ENCODE peak calls at places on chromosomes 5 and 9, in five cellular contexts. One of them, this sample, is unnamed.

GRCh38 chr5:143208781-143209510 is 194.5 kb downstream of the NR3C1 start:
- DNase-seq in Caki2: no peak
- DNase-seq in effector memory CD4-positive, alpha-beta T cell: no peak
- DNase-seq in left colon: no peak
- DNase-seq in renal cortical epithelial cell: no peak
- DNase-seq in this sample: no peak

GRCh38 chr9:71944754-71945409 is 33.4 kb downstream of the C9orf85 start:
- DNase-seq in Caki2: no peak
- DNase-seq in effector memory CD4-positive, alpha-beta T cell: no peak
- DNase-seq in left colon: no peak
- DNase-seq in renal cortical epithelial cell: no peak
- DNase-seq in this sample: no peak

GRCh38 chr9:120544441-120544840 is 35.5 kb downstream of the CDK5RAP2 start:
- DNase-seq in Caki2: no peak
- DNase-seq in effector memory CD4-positive, alpha-beta T cell: no peak
- DNase-seq in left colon: no peak
- DNase-seq in renal cortical epithelial cell: no peak
- DNase-seq in this sample: no peak

GRCh38 chr9:3879731-3880493 is 354.1 kb upstream of the RFX3 start:
- DNase-seq in Caki2: no peak
- DNase-seq in effector memory CD4-positive, alpha-beta T cell: no peak
- DNase-seq in left colon: no peak
- DNase-seq in renal cortical epithelial cell: peak
- DNase-seq in this sample: no peak

GRCh38 chr9:86282979-86283535 is 719 bp upstream of the ISCA1 start:
- DNase-seq in Caki2: no peak
- DNase-seq in effector memory CD4-positive, alpha-beta T cell: no peak
- DNase-seq in left colon: no peak
- DNase-seq in renal cortical epithelial cell: peak
- DNase-seq in this sample: no peak

GRCh38 chr9:91727316-91727861 is 222.6 kb downstream of the ROR2 start:
- DNase-seq in Caki2: peak
- DNase-seq in effector memory CD4-positive, alpha-beta T cell: no peak
- DNase-seq in left colon: no peak
- DNase-seq in renal cortical epithelial cell: peak
- DNase-seq in this sample: no peak

GRCh38 chr5:145294321-145294720 is 540.8 kb downstream of the PRELID2 start:
- DNase-seq in Caki2: no peak
- DNase-seq in effector memory CD4-positive, alpha-beta T cell: no peak
- DNase-seq in left colon: no peak
- DNase-seq in renal cortical epithelial cell: no peak
- DNase-seq in this sample: no peak

GRCh38 chr5:6819521-6819920 is 106.3 kb downstream of the TENT4A start:
- DNase-seq in Caki2: no peak
- DNase-seq in effector memory CD4-positive, alpha-beta T cell: no peak
- DNase-seq in left colon: no peak
- DNase-seq in renal cortical epithelial cell: no peak
- DNase-seq in this sample: no peak

GRCh38 chr9:7910426-7911015 is 110.9 kb upstream of the DMAC1 start:
- DNase-seq in Caki2: no peak
- DNase-seq in effector memory CD4-positive, alpha-beta T cell: no peak
- DNase-seq in left colon: peak
- DNase-seq in renal cortical epithelial cell: peak
- DNase-seq in this sample: no peak

GRCh38 chr9:115593587-115594091 is 475.7 kb upstream of the TNC start:
- DNase-seq in Caki2: peak
- DNase-seq in effector memory CD4-positive, alpha-beta T cell: no peak
- DNase-seq in left colon: no peak
- DNase-seq in renal cortical epithelial cell: peak
- DNase-seq in this sample: no peak

GRCh38 chr5:159244163-159244562 is 18.9 kb upstream of the UBLCP1 start:
- DNase-seq in Caki2: no peak
- DNase-seq in effector memory CD4-positive, alpha-beta T cell: no peak
- DNase-seq in left colon: no peak
- DNase-seq in renal cortical epithelial cell: no peak
- DNase-seq in this sample: no peak

GRCh38 chr9:135282001-135282731 is 194.7 kb downstream of the OLFM1 start:
- DNase-seq in Caki2: peak
- DNase-seq in effector memory CD4-positive, alpha-beta T cell: no peak
- DNase-seq in left colon: peak
- DNase-seq in renal cortical epithelial cell: no peak
- DNase-seq in this sample: no peak

GRCh38 chr9:132647355-132647754 is 22.4 kb downstream of the DDX31 start:
- DNase-seq in Caki2: no peak
- DNase-seq in effector memory CD4-positive, alpha-beta T cell: no peak
- DNase-seq in left colon: no peak
- DNase-seq in renal cortical epithelial cell: peak
- DNase-seq in this sample: no peak

GRCh38 chr5:150159741-150160179 is 4.1 kb upstream of the PDGFRB start:
- DNase-seq in Caki2: no peak
- DNase-seq in effector memory CD4-positive, alpha-beta T cell: no peak
- DNase-seq in left colon: no peak
- DNase-seq in renal cortical epithelial cell: no peak
- DNase-seq in this sample: no peak

GRCh38 chr9:135516132-135516860 is 4.9 kb upstream of the LCN1 start:
- DNase-seq in Caki2: no peak
- DNase-seq in effector memory CD4-positive, alpha-beta T cell: no peak
- DNase-seq in left colon: no peak
- DNase-seq in renal cortical epithelial cell: no peak
- DNase-seq in this sample: no peak

GRCh38 chr5:123545506-123545905 is 33.5 kb downstream of the CSNK1G3 start:
- DNase-seq in Caki2: peak
- DNase-seq in effector memory CD4-positive, alpha-beta T cell: no peak
- DNase-seq in left colon: peak
- DNase-seq in renal cortical epithelial cell: peak
- DNase-seq in this sample: no peak

GRCh38 chr5:38938424-38938823 is 92.6 kb downstream of the OSMR start:
- DNase-seq in Caki2: no peak
- DNase-seq in effector memory CD4-positive, alpha-beta T cell: no peak
- DNase-seq in left colon: no peak
- DNase-seq in renal cortical epithelial cell: no peak
- DNase-seq in this sample: no peak

GRCh38 chr9:136055715-136056545 is 39.2 kb downstream of the NACC2 start:
- DNase-seq in Caki2: no peak
- DNase-seq in effector memory CD4-positive, alpha-beta T cell: no peak
- DNase-seq in left colon: no peak
- DNase-seq in renal cortical epithelial cell: no peak
- DNase-seq in this sample: no peak

GRCh38 chr5:50415912-50416311 is 25.2 kb downstream of the EMB start:
- DNase-seq in Caki2: no peak
- DNase-seq in effector memory CD4-positive, alpha-beta T cell: no peak
- DNase-seq in left colon: no peak
- DNase-seq in renal cortical epithelial cell: no peak
- DNase-seq in this sample: no peak

GRCh38 chr5:74389531-74390305 is 250.8 kb downstream of the ENC1 start:
- DNase-seq in Caki2: no peak
- DNase-seq in effector memory CD4-positive, alpha-beta T cell: no peak
- DNase-seq in left colon: no peak
- DNase-seq in renal cortical epithelial cell: no peak
- DNase-seq in this sample: no peak

GRCh38 chr5:107359916-107360234 is 310.9 kb downstream of the EFNA5 start:
- DNase-seq in Caki2: no peak
- DNase-seq in effector memory CD4-positive, alpha-beta T cell: no peak
- DNase-seq in left colon: no peak
- DNase-seq in renal cortical epithelial cell: no peak
- DNase-seq in this sample: no peak

GRCh38 chr5:74500037-74500917 is 140.3 kb downstream of the ENC1 start:
- DNase-seq in Caki2: no peak
- DNase-seq in effector memory CD4-positive, alpha-beta T cell: no peak
- DNase-seq in left colon: no peak
- DNase-seq in renal cortical epithelial cell: peak
- DNase-seq in this sample: no peak

GRCh38 chr9:127313042-127313560 is 48.5 kb downstream of the GARNL3 start:
- DNase-seq in Caki2: no peak
- DNase-seq in effector memory CD4-positive, alpha-beta T cell: no peak
- DNase-seq in left colon: no peak
- DNase-seq in renal cortical epithelial cell: no peak
- DNase-seq in this sample: no peak

GRCh38 chr9:69546265-69546664 is 125.9 kb downstream of the APBA1 start:
- DNase-seq in Caki2: peak
- DNase-seq in effector memory CD4-positive, alpha-beta T cell: no peak
- DNase-seq in left colon: peak
- DNase-seq in renal cortical epithelial cell: peak
- DNase-seq in this sample: no peak

GRCh38 chr9:98995059-98995665 is 51.5 kb downstream of the COL15A1 start:
- DNase-seq in Caki2: no peak
- DNase-seq in effector memory CD4-positive, alpha-beta T cell: no peak
- DNase-seq in left colon: no peak
- DNase-seq in renal cortical epithelial cell: no peak
- DNase-seq in this sample: no peak

GRCh38 chr5:39197556-39197955 is 21.8 kb downstream of the FYB1 start:
- DNase-seq in Caki2: no peak
- DNase-seq in effector memory CD4-positive, alpha-beta T cell: peak
- DNase-seq in left colon: no peak
- DNase-seq in renal cortical epithelial cell: no peak
- DNase-seq in this sample: peak

GRCh38 chr9:110640736-110641135 is 27.9 kb upstream of the MUSK start:
- DNase-seq in Caki2: no peak
- DNase-seq in effector memory CD4-positive, alpha-beta T cell: no peak
- DNase-seq in left colon: no peak
- DNase-seq in renal cortical epithelial cell: no peak
- DNase-seq in this sample: no peak

GRCh38 chr5:72108200-72109050 is 1.1 kb downstream of the MAP1B start:
- DNase-seq in Caki2: peak
- DNase-seq in effector memory CD4-positive, alpha-beta T cell: no peak
- DNase-seq in left colon: peak
- DNase-seq in renal cortical epithelial cell: peak
- DNase-seq in this sample: no peak

GRCh38 chr5:125043781-125044391 is 297.4 kb upstream of the ZNF608 start:
- DNase-seq in Caki2: peak
- DNase-seq in effector memory CD4-positive, alpha-beta T cell: no peak
- DNase-seq in left colon: peak
- DNase-seq in renal cortical epithelial cell: peak
- DNase-seq in this sample: no peak

This sample was measured in T-helper 17 cell.